ENCODE peak calls at places on chromosomes 13 and 19, in five cellular contexts. B is psoas muscle; M is effector memory CD4-positive, alpha-beta T cell; H is mesendoderm; P is pancreas. V is an unnamed sample.
A peak's percentile ranks its signal among the peaks of the same experiment; 100 is the strongest.

GRCh38 chr19:38122402-38123093 is 101.5 kb downstream of the DPF1 start:
- DNase-seq in H (no peak), M (no peak), P (no peak), B (no peak), V (no peak)

GRCh38 chr13:33281951-33282595 is 3.5 kb downstream of the STARD13 start:
- DNase-seq in H (no peak), M (no peak), B (no peak), P (no peak), V (no peak)

GRCh38 chr13:29935309-29935981 is 85.0 kb upstream of the UBL3 start:
- DNase-seq in M (peak; percentile 56), P (no peak), B (no peak), H (no peak), V (no peak)

GRCh38 chr13:28623782-28624706 is 34.9 kb upstream of the POMP start:
- DNase-seq in H (peak; percentile 34), P (no peak), B (no peak), M (no peak), V (no peak)

GRCh38 chr19:41908724-41909464 is 19.4 kb downstream of the ERFL start:
- DNase-seq in B (no peak), P (no peak), H (no peak), M (no peak), V (no peak)

GRCh38 chr13:35727881-35728280 is 251.4 kb upstream of the MAB21L1 start:
- DNase-seq in M (no peak), P (no peak), H (no peak), B (no peak), V (no peak)

GRCh38 chr19:30167976-30168635 is 204.1 kb upstream of the ZNF536 start:
- DNase-seq in B (no peak), H (no peak), M (no peak), P (no peak), V (peak; percentile 7)

GRCh38 chr13:30308548-30308947 is 1.2 kb upstream of the KATNAL1 start:
- DNase-seq in H (peak; percentile 31), M (no peak), B (no peak), P (no peak), V (peak; percentile 59)

GRCh38 chr13:95571941-95572340 is 19.4 kb downstream of the CLDN10 start:
- DNase-seq in B (no peak), H (peak; percentile 12), M (no peak), P (no peak), V (no peak)

GRCh38 chr19:37055330-37055729 is 22.9 kb upstream of the ZNF420 start:
- DNase-seq in B (no peak), H (no peak), M (no peak), P (no peak), V (no peak)

GRCh38 chr13:82364525-82364924 is 1517.7 kb downstream of the SLITRK1 start:
- DNase-seq in M (no peak), B (no peak), P (no peak), H (no peak), V (no peak)

GRCh38 chr19:7326105-7326877 is 22.4 kb upstream of the ARHGEF18 start:
- DNase-seq in P (no peak), H (peak; percentile 80), M (peak; percentile 15), B (no peak), V (no peak)

GRCh38 chr19:44680536-44680935 is 9.3 kb downstream of the CEACAM19 start:
- DNase-seq in H (no peak), M (no peak), B (peak; percentile 8), P (no peak), V (no peak)

GRCh38 chr13:43319617-43320444 is 296.4 kb downstream of the DNAJC15 start:
- DNase-seq in M (no peak), B (no peak), H (peak; percentile 78), P (no peak), V (no peak)

GRCh38 chr19:41264581-41265375 is 606 bp downstream of the HNRNPUL1 start:
- DNase-seq in P (peak; percentile 34), B (peak; percentile 78), H (peak; percentile 71), M (peak; percentile 26), V (peak; percentile 56)

GRCh38 chr13:23750383-23751121 is 138.6 kb downstream of the MIPEP start:
- DNase-seq in B (no peak), P (no peak), M (no peak), H (no peak), V (no peak)

GRCh38 chr13:23751195-23751594 is 138.0 kb downstream of the MIPEP start:
- DNase-seq in M (no peak), B (no peak), P (no peak), H (no peak), V (no peak)

GRCh38 chr13:23753523-23753922 is 135.7 kb downstream of the MIPEP start:
- DNase-seq in H (peak; percentile 47), B (no peak), P (no peak), M (no peak), V (no peak)

GRCh38 chr13:23754506-23754905 is 134.7 kb downstream of the MIPEP start:
- DNase-seq in H (no peak), B (no peak), P (no peak), M (no peak), V (no peak)

DNA sequence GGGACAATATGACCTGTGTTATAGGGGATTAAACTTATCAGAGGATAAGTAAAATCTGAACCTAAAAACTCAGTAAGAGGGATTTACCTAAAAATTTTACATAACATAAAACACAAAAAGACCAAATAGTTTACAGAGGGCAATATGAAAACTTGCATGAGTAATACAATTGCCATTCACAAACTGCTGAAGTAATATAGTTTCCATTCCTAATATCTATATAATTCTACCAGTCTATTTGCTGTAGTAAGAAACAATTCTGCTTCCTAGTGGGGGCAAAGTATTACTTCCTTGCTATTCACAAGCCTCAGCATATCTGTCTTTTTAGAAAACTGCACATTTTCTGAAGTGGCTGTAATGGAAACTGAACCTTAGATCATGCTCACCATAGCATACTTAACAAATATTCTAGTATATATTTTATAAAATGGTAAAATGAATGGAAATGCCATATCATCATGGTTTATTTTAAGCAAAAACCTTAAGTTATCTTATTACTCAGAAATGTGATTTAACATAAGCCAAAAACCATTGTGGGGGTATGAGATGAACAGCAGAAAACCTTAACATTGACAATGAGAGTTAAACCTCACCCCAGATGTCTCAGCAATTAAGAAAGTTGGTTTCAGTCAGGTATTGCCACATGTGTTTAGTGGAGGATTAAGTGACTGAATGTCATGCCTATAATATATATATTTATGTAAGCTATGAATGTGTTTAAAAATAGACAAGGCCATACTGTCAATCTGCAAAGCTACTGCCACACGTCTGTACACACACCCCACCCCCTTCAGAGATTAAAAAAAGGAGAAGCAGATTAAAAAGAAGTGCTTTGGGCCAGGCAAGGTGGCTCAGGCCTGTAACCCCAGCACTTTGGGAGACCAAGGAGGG is 136.8 kb downstream of the MIPEP start:
- DNase-seq in H (no peak), M (no peak), B (no peak), P (no peak), V (no peak)
- H3K27ac ChIP-seq in H (no peak overlapping the region), M (no peak overlapping the region), B (no peak overlapping the region), P (no peak overlapping the region), V (no peak overlapping the region)

GRCh38 chr19:3721900-3722442 is 13.8 kb downstream of the TJP3 start:
- DNase-seq in B (no peak), M (no peak), H (no peak), P (no peak), V (no peak)
- H3K4me3 ChIP-seq in B (no peak overlapping the region), M (peak overlapping the region; percentile 77), H (no peak overlapping the region), P (peak overlapping the region; percentile 51), V (no peak overlapping the region)

DNA sequence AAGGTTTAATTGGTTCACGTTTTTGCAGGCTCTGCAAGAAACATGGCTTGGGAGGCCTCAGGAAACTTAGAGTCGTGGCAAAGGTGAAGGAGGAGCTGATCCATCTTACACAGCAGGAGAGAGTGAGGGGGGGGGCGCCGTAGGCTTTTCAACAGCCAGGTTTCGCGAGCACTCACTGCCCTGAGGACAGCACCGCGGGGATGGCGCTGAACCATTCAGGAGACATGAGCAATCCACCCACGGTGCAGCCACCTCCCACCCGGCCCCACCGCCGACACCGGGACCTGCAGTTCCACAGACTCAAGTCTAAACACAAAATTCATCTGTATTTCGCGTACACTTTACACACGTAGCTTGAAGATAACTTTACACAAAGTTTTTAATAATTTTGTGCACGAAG is 73.6 kb downstream of the KDM4B start:
- DNase-seq in B (no peak), H (peak; percentile 46), P (no peak), M (no peak), V (no peak)
- H3K36me3 ChIP-seq in B (peaks cover 25% of the 10 kb centered on the region), H (no peaks in the 10 kb centered on the region), P (peaks cover 24% of the 10 kb centered on the region), M (peaks cover 30% of the 10 kb centered on the region), V (peaks cover 36% of the 10 kb centered on the region)

GRCh38 chr13:113897966-113898365 is 34.1 kb upstream of the GAS6 start:
- DNase-seq in M (no peak), H (no peak), P (no peak), B (no peak), V (peak; percentile 26)
- H3K27ac ChIP-seq in M (no peak overlapping the region), H (no peak overlapping the region), P (no peak overlapping the region), B (no peak overlapping the region), V (no peak overlapping the region)

GRCh38 chr13:38167164-38167822 is 182.4 kb upstream of the UFM1 start:
- DNase-seq in P (no peak), B (no peak), H (no peak), M (no peak), V (no peak)
- H3K4me3 ChIP-seq in P (no peak overlapping the region), B (no peak overlapping the region), H (no peak overlapping the region), M (no peak overlapping the region), V (no peak overlapping the region)

DNA sequence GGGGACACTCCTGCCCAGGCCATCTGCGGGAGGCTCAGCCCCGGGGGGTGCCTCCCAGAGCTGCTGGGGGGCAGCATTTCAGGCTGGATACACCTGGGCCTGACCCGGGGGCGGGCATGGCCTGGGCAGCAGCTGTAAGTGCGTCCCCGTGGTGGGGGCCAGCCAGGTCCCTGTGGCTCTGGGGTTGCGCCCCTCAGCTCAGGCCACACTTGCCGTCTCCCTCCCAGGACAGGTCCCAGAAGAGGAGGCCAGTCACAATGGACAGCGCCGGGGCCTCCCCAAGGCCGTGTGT is 11.6 kb downstream of the CBARP start:
- DNase-seq in P (no peak), M (no peak), B (no peak), H (no peak), V (no peak)
- H3K36me3 ChIP-seq in P (peaks cover 20% of the 10 kb centered on the region), M (peaks cover 46% of the 10 kb centered on the region), B (peaks cover 62% of the 10 kb centered on the region), H (no peaks in the 10 kb centered on the region), V (no peaks in the 10 kb centered on the region)

DNA sequence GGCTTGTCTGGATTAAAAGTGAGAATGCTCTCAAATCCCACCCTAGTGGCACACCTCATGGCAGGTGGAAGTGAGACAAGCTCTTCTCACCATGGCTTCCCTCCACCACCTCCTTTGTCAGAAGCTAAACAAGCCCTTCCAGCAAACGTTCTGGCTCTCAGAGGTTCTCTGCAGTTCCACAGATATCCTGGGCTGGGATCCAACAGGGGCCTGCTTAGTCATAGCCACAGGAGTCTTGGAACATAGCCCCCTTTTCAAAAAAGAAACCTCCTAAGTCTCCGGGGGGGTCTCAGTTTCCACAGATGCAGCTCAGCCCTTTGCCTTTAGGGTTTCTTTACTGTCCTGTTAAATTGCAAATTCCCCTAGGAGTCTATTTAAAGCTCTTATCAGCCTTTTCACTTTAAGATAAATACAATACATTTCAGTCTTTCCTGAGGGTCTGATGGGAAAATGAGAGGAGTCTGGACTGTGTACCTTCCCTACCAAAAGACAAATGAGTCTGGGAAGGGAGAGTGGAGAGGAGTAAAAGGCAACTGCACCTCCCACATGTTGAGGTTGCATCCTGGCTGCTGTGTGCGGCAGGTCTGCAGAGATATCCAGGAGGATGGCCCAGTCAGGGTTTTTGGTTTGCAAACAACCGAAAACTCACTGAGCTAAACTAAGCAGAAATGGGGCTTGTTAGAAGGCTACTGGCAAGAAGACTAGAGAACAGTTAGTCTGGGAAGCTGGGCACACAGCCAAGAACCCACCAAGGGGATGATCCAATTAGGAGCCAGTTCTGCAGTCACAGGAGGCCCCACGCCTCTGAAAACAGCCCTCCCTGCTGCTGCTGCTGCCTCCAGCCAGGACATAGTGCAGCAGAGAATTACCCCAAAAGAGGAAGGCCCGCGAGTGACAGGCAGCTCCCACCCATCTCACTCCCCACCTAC is 41.4 kb upstream of the SERP2 start:
- DNase-seq in P (no peak), B (peak; percentile 70), M (no peak), H (no peak), V (no peak)
- H3K27ac ChIP-seq in P (peak overlapping the region; percentile 37), B (no peak overlapping the region), M (no peak overlapping the region), H (no peak overlapping the region), V (no peak overlapping the region)